ENCODE peak calls at places on chromosomes 13 and 19, in six cellular contexts. K is MCF 10A; I is lower leg skin; S is progenitor cell of endocrine pancreas; E is CD8-positive, alpha-beta T cell; T is fibroblast of lung. Q is an unnamed sample.

GRCh38 chr13:82477436-82477835 is 1404.8 kb downstream of the SLITRK1 start:
- DNase-seq in K (no peak), I (no peak), S (no peak), E (no peak), T (no peak), Q (no peak)

GRCh38 chr13:108755084-108755483 is 125.7 kb downstream of the MYO16 start:
- DNase-seq in K (no peak), I (no peak), S (no peak), E (no peak), T (no peak), Q (no peak)

GRCh38 chr13:101795025-101795424 is 342.6 kb downstream of the ITGBL1 start:
- DNase-seq in K (peak), I (no peak), S (no peak), E (no peak), T (no peak), Q (no peak)

GRCh38 chr13:19090495-19090894 is 91.1 kb downstream of the TUBA3C start:
- DNase-seq in K (no peak), I (no peak), S (no peak), E (no peak), T (no peak), Q (no peak)

GRCh38 chr13:72290962-72291681 is 424.1 kb upstream of the DACH1 start:
- DNase-seq in K (peak), I (no peak), S (no peak), E (no peak), T (peak), Q (no peak)

GRCh38 chr13:25902946-25903345 is 148.9 kb downstream of the SHISA2 start:
- DNase-seq in K (no peak), I (no peak), S (no peak), E (no peak), T (no peak), Q (no peak)

GRCh38 chr19:1087813-1088418 is 7.3 kb downstream of the POLR2E start:
- DNase-seq in K (no peak), I (no peak), S (no peak), E (peak), T (no peak), Q (no peak)

GRCh38 chr13:41199526-41199925 is 5.2 kb upstream of the KBTBD7 start:
- DNase-seq in K (no peak), I (no peak), S (no peak), E (no peak), T (no peak), Q (no peak)

GRCh38 chr19:39212377-39212742 is 8.3 kb upstream of the SYCN start:
- DNase-seq in K (peak), I (no peak), S (no peak), E (peak), T (peak), Q (no peak)

GRCh38 chr19:1261863-1262686 is 7.1 kb upstream of the CIRBP start:
- DNase-seq in K (peak), I (peak), S (no peak), E (no peak), T (no peak), Q (no peak)

GRCh38 chr13:60230593-60230992 is 66.9 kb upstream of the DIAPH3 start:
- DNase-seq in K (no peak), I (no peak), S (no peak), E (no peak), T (peak), Q (no peak)

GRCh38 chr13:49820591-49821215 is 28.2 kb upstream of the KPNA3 start:
- DNase-seq in K (no peak), I (no peak), S (no peak), E (no peak), T (no peak), Q (no peak)

GRCh38 chr19:45455707-45456499 is 11.9 kb upstream of the FOSB start:
- DNase-seq in K (peak), I (peak), S (peak), E (peak), T (peak), Q (peak)

GRCh38 chr13:19604306-19604705 is 29.2 kb upstream of the MPHOSPH8 start:
- DNase-seq in K (no peak), I (no peak), S (no peak), E (no peak), T (no peak), Q (no peak)

GRCh38 chr19:17074628-17075034 is 621 bp downstream of the HAUS8 start:
- DNase-seq in K (no peak), I (no peak), S (no peak), E (no peak), T (no peak), Q (no peak)

GRCh38 chr19:2507109-2507508 is 31.2 kb downstream of the GADD45B start:
- DNase-seq in K (peak), I (no peak), S (peak), E (peak), T (peak), Q (no peak)

GRCh38 chr19:48480476-48481190 is 11.5 kb downstream of the CYTH2 start:
- DNase-seq in K (no peak), I (peak), S (no peak), E (peak), T (peak), Q (no peak)

GRCh38 chr19:50322234-50322633 is 6.9 kb downstream of the KCNC3 start:
- DNase-seq in K (no peak), I (no peak), S (no peak), E (no peak), T (no peak), Q (peak)

GRCh38 chr19:4066176-4066606 is 508 bp downstream of the ZBTB7A start:
- DNase-seq in K (no peak), I (peak), S (no peak), E (peak), T (no peak), Q (no peak)

GRCh38 chr19:16066611-16067104 is 9.6 kb upstream of the TPM4 start:
- DNase-seq in K (peak), I (peak), S (no peak), E (peak), T (peak), Q (no peak)

GRCh38 chr19:39165857-39166256 is 30.9 kb upstream of the NCCRP1 start:
- DNase-seq in K (no peak), I (no peak), S (no peak), E (no peak), T (no peak), Q (no peak)

GRCh38 chr13:86877449-86877848 is 793.7 kb upstream of the SLITRK5 start:
- DNase-seq in K (no peak), I (no peak), S (no peak), E (no peak), T (no peak), Q (no peak)

GRCh38 chr13:72527333-72527732 is 200.1 kb downstream of the MZT1 start:
- DNase-seq in K (no peak), I (no peak), S (no peak), E (no peak), T (no peak), Q (no peak)

GRCh38 chr13:64234255-64234654 is 2818.6 kb upstream of the PCDH20 start:
- DNase-seq in K (peak), I (no peak), S (no peak), E (no peak), T (peak), Q (no peak)

GRCh38 chr13:109157275-109157674 is 527.9 kb downstream of the MYO16 start:
- DNase-seq in K (no peak), I (no peak), S (no peak), E (no peak), T (no peak), Q (no peak)

GRCh38 chr19:32816555-32817099 is 52.9 kb downstream of the SLC7A9 start:
- DNase-seq in K (no peak), I (peak), S (no peak), E (no peak), T (no peak), Q (no peak)

GRCh38 chr19:29662604-29663404 is 2.5 kb upstream of the PLEKHF1 start:
- DNase-seq in K (peak), I (peak), S (no peak), E (no peak), T (peak), Q (no peak)

GRCh38 chr19:47432091-47432490 is 12.8 kb upstream of the MEIS3 start:
- DNase-seq in K (no peak), I (no peak), S (no peak), E (no peak), T (no peak), Q (no peak)

GRCh38 chr19:47428177-47428894 is 9.0 kb upstream of the MEIS3 start:
- DNase-seq in K (peak), I (peak), S (peak), E (peak), T (peak), Q (no peak)

GRCh38 chr19:47429140-47429793 is 9.9 kb upstream of the MEIS3 start:
- DNase-seq in K (no peak), I (no peak), S (no peak), E (no peak), T (no peak), Q (no peak)

GRCh38 chr19:47432499-47432898 is 13.2 kb upstream of the MEIS3 start:
- DNase-seq in K (no peak), I (no peak), S (no peak), E (no peak), T (no peak), Q (no peak)

DNA sequence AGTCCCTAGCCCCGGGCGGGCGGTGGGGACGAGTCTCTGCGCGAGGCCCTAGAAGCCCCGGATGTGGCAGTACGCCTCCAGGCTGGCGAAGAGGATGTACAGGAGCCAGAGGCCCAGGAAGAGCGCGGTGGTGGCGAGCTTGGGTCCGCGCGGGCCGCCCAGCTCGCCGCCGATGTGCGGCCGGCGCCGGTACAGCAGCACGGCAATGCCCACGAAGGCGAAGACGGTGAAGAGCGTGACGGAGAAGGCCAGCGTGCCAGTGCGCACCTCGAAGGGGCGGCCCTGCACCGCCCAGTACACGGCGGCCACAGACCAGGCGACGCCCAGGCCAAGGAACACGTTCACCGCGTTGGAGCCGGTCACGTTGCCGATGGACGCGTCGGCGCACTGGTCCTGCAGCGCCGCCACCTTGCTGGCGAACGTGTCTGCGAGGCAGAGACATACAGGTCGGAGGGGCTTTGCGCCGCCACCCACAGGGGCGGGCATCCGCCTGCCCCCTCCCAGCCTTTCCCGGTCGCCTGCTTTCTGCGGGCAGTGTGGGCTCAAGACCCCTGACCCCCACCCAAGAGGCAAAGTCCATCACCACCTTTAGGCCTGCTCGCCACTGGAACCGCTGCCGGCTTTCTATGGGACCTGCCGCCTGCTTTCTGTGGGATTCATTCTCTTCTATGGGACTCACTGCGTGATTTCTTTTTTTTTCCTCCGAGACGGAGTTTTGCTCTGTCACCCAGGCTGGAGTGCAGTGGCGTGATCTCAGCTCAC is 10.9 kb upstream of the MEIS3 start:
- DNase-seq in K (no peak), I (no peak), S (peak), E (no peak), T (peak), Q (no peak)
- TF ChIP-seq CTCF in K (no peak), I (no peak), S (peak), E (no peak), T (no peak), Q (peak)

GRCh38 chr13:33867472-33867871 is 49.5 kb downstream of the RFC3 start:
- DNase-seq in K (no peak), I (no peak), S (no peak), E (no peak), T (no peak), Q (no peak)
- TF ChIP-seq CTCF in K (no peak), I (no peak), S (no peak), E (no peak), T (peak), Q (peak)

GRCh38 chr19:54172764-54173699 is at the start of gene TMC4:
- DNase-seq in K (peak), I (no peak), S (peak), E (no peak), T (no peak), Q (no peak)
- TF ChIP-seq CTCF in K (peak), I (no peak), S (peak), E (no peak), T (no peak), Q (no peak)

GRCh38 chr13:51770160-51770559 is 33.8 kb downstream of the DHRS12 start:
- DNase-seq in K (no peak), I (no peak), S (no peak), E (no peak), T (no peak), Q (no peak)
- TF ChIP-seq CTCF in K (no peak), I (no peak), S (no peak), E (no peak), T (no peak), Q (no peak)

GRCh38 chr19:18470787-18471186 is 32.9 kb upstream of the ISYNA1 start:
- DNase-seq in K (no peak), I (no peak), S (no peak), E (no peak), T (no peak), Q (no peak)

GRCh38 chr19:18468517-18468916 is 30.6 kb upstream of the ISYNA1 start:
- DNase-seq in K (peak), I (no peak), S (no peak), E (no peak), T (no peak), Q (no peak)

GRCh38 chr19:18468930-18469244 is 31.0 kb upstream of the ISYNA1 start:
- DNase-seq in K (no peak), I (no peak), S (no peak), E (no peak), T (no peak), Q (no peak)

GRCh38 chr19:18469245-18470107 is 31.5 kb upstream of the ISYNA1 start:
- DNase-seq in K (peak), I (peak), S (peak), E (peak), T (peak), Q (no peak)

GRCh38 chr19:18470153-18470552 is 32.2 kb upstream of the ISYNA1 start:
- DNase-seq in K (peak), I (no peak), S (no peak), E (no peak), T (no peak), Q (no peak)
- TF ChIP-seq CTCF in K (peak), I (no peak), S (peak), E (no peak), T (peak), Q (peak)

GRCh38 chr13:43196171-43196611 is 172.8 kb downstream of the DNAJC15 start:
- DNase-seq in K (peak), I (no peak), S (no peak), E (no peak), T (peak), Q (no peak)
- TF ChIP-seq CTCF in K (no peak), I (no peak), S (no peak), E (no peak), T (no peak), Q (no peak)

Q was measured in chondrocyte.